ENCODE peak calls at places on chromosomes 3 and 15, in nine cellular contexts. W, A, S, Q, X, F, J, K and U are unnamed samples.

GRCh38 chr15:43912208-43912607 is 85.4 kb downstream of the WDR76 start:
- DNase-seq in F (no peak), A (no peak), X (no peak), Q (no peak), K (no peak), J (no peak), S (no peak), W (no peak), U (no peak)

GRCh38 chr15:74907277-74907870 is 723 bp upstream of the FAM219B start:
- DNase-seq in X (no peak), K (no peak), S (no peak), J (no peak), Q (no peak), A (no peak), F (no peak), W (no peak), U (no peak)

GRCh38 chr15:99305761-99306505 is 54.7 kb downstream of the LRRC28 start:
- DNase-seq in S (peak; percentile 54), J (peak; percentile 78), Q (peak; percentile 46), A (peak; percentile 50), W (no peak), X (no peak), K (peak; percentile 87), F (peak; percentile 83), U (no peak)

GRCh38 chr3:38000965-38001455 is 10.4 kb downstream of the VILL start:
- DNase-seq in F (no peak), X (no peak), W (no peak), Q (no peak), S (no peak), J (no peak), K (no peak), A (no peak), U (peak; percentile 14)

GRCh38 chr3:1007890-1008289 is 84.9 kb upstream of the CNTN6 start:
- DNase-seq in F (no peak), X (no peak), J (no peak), W (no peak), K (no peak), A (no peak), S (no peak), Q (no peak), U (no peak)

GRCh38 chr15:70266412-70267089 is 168.8 kb upstream of the TLE3 start:
- DNase-seq in Q (peak; percentile 89), F (peak; percentile 72), J (no peak), A (peak; percentile 91), W (no peak), S (peak; percentile 82), X (no peak), K (no peak), U (no peak)

GRCh38 chr3:114110439-114110838 is 53.9 kb downstream of the QTRT2 start:
- DNase-seq in K (no peak), W (no peak), Q (no peak), J (no peak), X (no peak), S (no peak), A (no peak), F (no peak), U (no peak)

GRCh38 chr3:195522254-195523023 is 20.7 kb downstream of the PPP1R2 start:
- DNase-seq in Q (no peak), K (peak; percentile 35), X (no peak), S (no peak), A (no peak), W (peak; percentile 20), J (no peak), F (no peak), U (no peak)

GRCh38 chr3:16842710-16843270 is 42.0 kb upstream of the PLCL2 start:
- DNase-seq in Q (no peak), J (no peak), K (no peak), S (no peak), F (no peak), W (no peak), X (no peak), A (no peak), U (no peak)

GRCh38 chr3:133644768-133645167 is 17.0 kb downstream of the TOPBP1 start:
- DNase-seq in S (no peak), K (peak; percentile 93), X (no peak), A (no peak), J (peak; percentile 81), W (peak; percentile 92), F (no peak), Q (no peak), U (no peak)

GRCh38 chr3:38117163-38117716 is 19.7 kb downstream of the ACAA1 start:
- DNase-seq in K (no peak), W (no peak), A (peak; percentile 66), Q (no peak), J (no peak), S (no peak), X (no peak), F (peak; percentile 34), U (no peak)

GRCh38 chr15:33292718-33293307 is 18.0 kb upstream of the RYR3 start:
- DNase-seq in X (no peak), J (peak; percentile 10), F (no peak), S (peak; percentile 42), A (no peak), W (peak; percentile 46), Q (peak; percentile 21), K (peak; percentile 53), U (no peak)

GRCh38 chr3:65927576-65927975 is 111.1 kb downstream of the MAGI1 start:
- DNase-seq in A (no peak), J (no peak), X (no peak), F (peak; percentile 35), W (no peak), S (no peak), Q (no peak), K (peak; percentile 33), U (no peak)

GRCh38 chr3:55416381-55416821 is 70.7 kb downstream of the WNT5A start:
- DNase-seq in X (no peak), K (peak; percentile 93), J (peak; percentile 74), W (peak; percentile 91), S (no peak), A (no peak), F (no peak), Q (no peak), U (no peak)

GRCh38 chr3:13768453-13768852 is 111.4 kb downstream of the WNT7A start:
- DNase-seq in J (no peak), Q (no peak), S (no peak), X (no peak), A (no peak), K (no peak), W (no peak), F (no peak), U (no peak)

GRCh38 chr3:13767896-13768295 is 112.0 kb downstream of the WNT7A start:
- DNase-seq in J (no peak), S (no peak), A (no peak), W (no peak), K (no peak), F (no peak), Q (no peak), X (no peak), U (no peak)

GRCh38 chr3:13764161-13764560 is 115.7 kb downstream of the WNT7A start:
- DNase-seq in K (no peak), W (no peak), Q (no peak), A (no peak), S (no peak), J (no peak), X (no peak), F (no peak), U (no peak)

GRCh38 chr3:13769422-13769821 is 110.4 kb downstream of the WNT7A start:
- DNase-seq in W (no peak), J (no peak), X (no peak), Q (no peak), S (no peak), F (no peak), K (no peak), A (no peak), U (no peak)

DNA sequence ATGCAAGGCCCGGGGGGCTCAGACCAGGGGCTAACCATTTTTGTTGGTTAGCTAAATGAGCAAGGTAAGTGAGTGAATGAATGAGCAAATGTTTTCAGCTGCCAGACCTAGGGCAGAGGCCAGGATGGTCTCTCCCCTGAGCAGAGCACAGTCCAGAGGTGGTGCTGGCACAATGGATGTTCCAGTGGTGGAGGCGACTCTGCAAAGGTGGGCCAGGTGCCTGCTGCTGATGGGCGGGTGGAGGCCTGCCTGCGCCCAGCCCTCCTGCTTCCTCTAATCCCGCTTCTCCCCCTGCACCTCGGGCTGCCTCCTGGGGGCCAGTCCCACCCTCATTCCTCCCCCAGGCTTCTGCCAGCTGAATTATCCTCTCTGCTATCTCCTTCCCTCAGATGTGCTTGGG is 112.8 kb downstream of the WNT7A start:
- DNase-seq in S (no peak), X (no peak), W (no peak), A (no peak), Q (no peak), K (no peak), J (no peak), F (no peak), U (no peak)
- TF ChIP-seq CTCF in S (no peak), X (no peak), W (no peak), A (no peak), Q (no peak), K (no peak), J (no peak), F (no peak), U (no peak)

GRCh38 chr3:50154476-50154839 is 666 bp upstream of the SEMA3F start:
- DNase-seq in F (no peak), W (no peak), A (peak; percentile 66), J (no peak), X (no peak), Q (no peak), K (no peak), S (no peak), U (no peak)
- TF ChIP-seq CTCF in F (no peak), W (peak; percentile 32), A (peak; percentile 39), J (peak; percentile 31), X (no peak), Q (peak; percentile 34), K (peak; percentile 43), S (no peak), U (no peak)

GRCh38 chr3:171313702-171314101 is 146.5 kb downstream of the TNIK start:
- DNase-seq in Q (no peak), A (no peak), W (no peak), F (no peak), K (no peak), X (no peak), S (no peak), J (no peak), U (no peak)
- TF ChIP-seq CTCF in Q (no peak), A (no peak), W (no peak), F (no peak), K (no peak), X (no peak), S (no peak), J (no peak), U (no peak)

GRCh38 chr3:61935819-61936218 is 374.4 kb downstream of the PTPRG start:
- DNase-seq in X (no peak), A (no peak), Q (no peak), F (no peak), J (no peak), S (no peak), W (no peak), K (no peak), U (no peak)

GRCh38 chr3:61932499-61932898 is 371.1 kb downstream of the PTPRG start:
- DNase-seq in A (no peak), S (no peak), Q (no peak), W (no peak), X (no peak), F (no peak), K (no peak), J (no peak), U (no peak)

GRCh38 chr3:61940241-61940640 is 378.9 kb downstream of the PTPRG start:
- DNase-seq in W (no peak), A (no peak), X (no peak), F (no peak), S (no peak), K (no peak), J (no peak), Q (no peak), U (no peak)

GRCh38 chr3:61938878-61939549 is 377.6 kb downstream of the PTPRG start:
- DNase-seq in A (no peak), X (no peak), S (no peak), F (no peak), W (no peak), J (no peak), K (no peak), Q (no peak), U (no peak)

GRCh38 chr3:61936344-61936937 is 375.1 kb downstream of the PTPRG start:
- DNase-seq in S (no peak), A (no peak), Q (no peak), F (no peak), W (peak; percentile 11), X (no peak), K (peak; percentile 15), J (no peak), U (no peak)
- TF ChIP-seq CTCF in S (no peak), A (peak; percentile 39), Q (no peak), F (peak; percentile 19), W (peak; percentile 88), X (peak; percentile 81), K (peak; percentile 46), J (peak; percentile 65), U (no peak)